ENCODE peak calls at places on chromosomes 16 and 17, in six cellular contexts. A is lower lobe of right lung, Z is suprapubic skin, S is sigmoid colon, I is lung, R is left ventricle myocardium inferior. M is an unnamed sample. For H3K4me1, the result is how much of the 10 kb centered on the place peaks cover.

GRCh38 chr17:17681744-17682292 is 560 bp downstream of the RAI1 start:
- DNase-seq in Z (peak), I (no peak), S (peak), R (peak), A (no peak), M (no peak)

GRCh38 chr16:19375561-19376158 is 42.0 kb upstream of the TMC5 start:
- DNase-seq in A (no peak), I (no peak), R (no peak), S (no peak), Z (no peak), M (no peak)

GRCh38 chr16:66846831-66847230 is 2.6 kb downstream of the CA7 start:
- DNase-seq in S (no peak), I (no peak), Z (no peak), R (no peak), A (no peak), M (no peak)

GRCh38 chr17:55089955-55090573 is 121.5 kb downstream of the STXBP4 start:
- DNase-seq in A (no peak), S (no peak), R (no peak), Z (no peak), I (no peak), M (no peak)

GRCh38 chr17:55543709-55544108 is 32.5 kb upstream of the SMIM36 start:
- DNase-seq in R (no peak), A (no peak), Z (no peak), S (no peak), I (no peak), M (no peak)

GRCh38 chr16:25707982-25708583 is 16.3 kb downstream of the HS3ST4 start:
- DNase-seq in I (no peak), S (no peak), A (no peak), Z (no peak), R (no peak), M (no peak)

GRCh38 chr16:57473176-57473840 is 10.8 kb downstream of the POLR2C start:
- DNase-seq in I (no peak), A (no peak), R (no peak), Z (no peak), S (no peak), M (no peak)

GRCh38 chr17:79745641-79746105 is 14.9 kb downstream of the ENPP7 start:
- DNase-seq in A (no peak), R (no peak), I (no peak), S (no peak), Z (no peak), M (no peak)

GRCh38 chr17:76989519-76989918 is 121.3 kb downstream of the MGAT5B start:
- DNase-seq in A (no peak), Z (no peak), I (no peak), S (no peak), R (no peak), M (no peak)

GRCh38 chr16:28297308-28297707 is 5.0 kb downstream of the SBK1 start:
- DNase-seq in A (no peak), Z (no peak), I (no peak), S (no peak), R (no peak), M (no peak)
- H3K4me1 ChIP-seq in A (under half), Z (under half), I (under half), S (under half), R (under half), M (under half)

DNA sequence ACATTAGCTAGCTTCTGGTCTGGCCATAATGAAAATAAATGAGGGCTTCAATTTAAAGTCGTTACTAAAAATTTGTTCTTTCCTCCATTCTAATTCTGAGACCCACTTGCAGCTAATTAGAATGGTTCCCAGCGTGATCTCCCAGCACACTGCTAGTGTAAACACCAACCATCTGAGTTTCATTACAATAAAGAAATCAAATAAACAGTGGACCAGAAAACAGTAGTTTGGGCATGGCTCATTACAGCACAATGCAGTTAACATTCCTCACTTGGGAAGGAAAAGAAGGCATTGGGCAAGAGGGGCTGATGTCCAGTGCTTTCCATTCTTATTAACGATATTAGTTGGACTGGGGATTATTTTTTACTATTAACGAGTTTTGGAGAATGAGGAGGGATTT is 410.8 kb upstream of the SOX9 start:
- DNase-seq in S (no peak), Z (no peak), A (no peak), R (no peak), I (no peak), M (no peak)
- H3K27ac ChIP-seq in S (no peak), Z (no peak), A (no peak), R (no peak), I (no peak), M (no peak)

DNA sequence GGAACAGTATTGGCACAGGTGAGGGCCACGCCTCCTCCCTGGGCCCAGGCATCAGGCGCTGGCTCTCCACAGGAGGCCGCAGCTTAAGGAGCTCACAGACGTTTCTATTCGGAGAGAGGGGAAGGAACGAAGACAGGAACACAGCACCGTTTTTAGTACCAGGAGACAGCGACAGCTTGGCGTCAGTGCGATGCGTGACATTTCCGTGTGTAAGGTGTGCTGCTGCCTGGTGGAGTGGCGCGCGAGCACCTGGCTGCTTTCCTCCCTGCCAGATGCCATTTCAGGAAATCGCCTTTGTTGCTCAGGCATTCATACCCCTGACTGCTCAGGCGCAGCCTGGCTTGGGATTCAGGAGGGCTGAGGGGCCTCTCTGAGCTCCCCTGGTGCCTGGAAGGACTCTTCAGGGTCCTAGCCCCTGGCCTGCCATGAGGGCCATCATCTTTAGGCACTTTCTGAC is 367.5 kb downstream of the CPPED1 start:
- DNase-seq in S (no peak), R (no peak), A (no peak), Z (no peak), I (no peak), M (no peak)
- H3K4me3 ChIP-seq in S (no peak), R (no peak), A (no peak), Z (no peak), I (no peak), M (no peak)

GRCh38 chr16:77213542-77214108 is 14.4 kb downstream of the SYCE1L start:
- DNase-seq in I (peak), A (no peak), R (no peak), Z (no peak), S (no peak), M (peak)
- H3K4me1 ChIP-seq in I (under half), A (under half), R (under half), Z (under half), S (under half), M (under half)

DNA sequence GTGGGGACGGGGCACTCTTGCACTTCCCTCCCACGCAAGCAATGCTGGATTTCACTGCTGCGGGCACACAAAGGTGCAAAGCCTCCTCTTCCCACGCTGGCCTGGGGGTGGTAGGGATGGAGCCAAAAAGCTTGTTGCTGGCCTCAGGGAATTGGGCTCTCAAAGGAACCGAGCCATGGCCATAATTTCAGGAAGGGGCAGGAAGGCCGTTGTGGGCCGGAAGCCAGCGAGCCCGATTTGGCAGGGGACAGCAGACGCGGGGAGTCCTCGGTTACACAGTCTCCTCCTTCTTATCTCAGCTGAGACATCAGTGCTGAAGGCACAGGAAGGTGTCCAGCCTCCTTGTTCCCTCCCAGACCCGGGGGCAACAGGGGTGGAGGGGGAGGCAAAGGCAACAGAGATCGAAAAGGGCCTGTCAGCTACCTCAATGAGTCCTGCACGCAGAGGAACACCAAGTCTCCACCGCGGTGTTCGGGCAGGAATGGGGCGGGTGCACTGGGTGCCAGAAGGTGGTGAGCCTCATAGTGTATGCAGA is 59.5 kb downstream of the SLFN11 start:
- DNase-seq in A (no peak), I (no peak), R (peak), Z (no peak), S (no peak), M (no peak)
- H3K27ac ChIP-seq in A (peak), I (no peak), R (peak), Z (peak), S (no peak), M (peak)

DNA sequence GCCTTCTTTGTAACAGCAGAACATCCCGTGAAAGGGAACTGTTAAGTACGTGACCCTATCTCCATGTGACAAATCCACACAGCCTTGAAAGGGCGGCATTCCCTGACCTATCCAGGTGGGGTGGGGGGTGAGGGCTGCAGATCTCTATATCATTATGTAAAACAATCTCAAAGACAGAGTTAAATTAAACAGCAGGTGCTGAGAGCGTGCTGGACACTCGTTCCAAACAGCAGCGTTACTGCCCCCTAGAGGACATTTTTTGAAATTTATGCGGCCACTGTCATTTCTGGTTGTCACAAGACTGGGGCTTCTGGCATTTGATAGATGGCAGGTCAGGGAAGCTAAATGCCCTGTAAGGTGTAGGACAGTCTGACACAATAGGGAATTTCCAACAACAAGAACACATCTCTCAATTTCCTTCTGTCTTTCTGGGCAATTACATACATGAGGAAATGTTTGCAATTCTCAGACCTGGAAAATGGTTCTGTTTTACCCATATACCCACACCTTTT is 6.7 kb upstream of the SLC25A39 start:
- DNase-seq in A (no peak), Z (no peak), I (peak), S (no peak), R (no peak), M (peak)
- H3K4me3 ChIP-seq in A (no peak), Z (no peak), I (no peak), S (no peak), R (no peak), M (no peak)

M was measured in right atrium auricular region.